ENCODE peak calls at places on chromosomes 5 and 9, in six cellular contexts. One of them, this sample, is unnamed.

GRCh38 chr5:137146402-137146889 is 352.7 kb downstream of the SPOCK1 start:
- DNase-seq in endodermal cell: no peak
- DNase-seq in RWPE2: peak
- DNase-seq in upper lobe of right lung: no peak
- DNase-seq in dorsolateral prefrontal cortex: no peak
- DNase-seq in H1: no peak
- DNase-seq in this sample: no peak

GRCh38 chr5:131814990-131815389 is 18.2 kb upstream of the FNIP1 start:
- DNase-seq in H1: no peak
- DNase-seq in RWPE2: no peak
- DNase-seq in dorsolateral prefrontal cortex: no peak
- DNase-seq in upper lobe of right lung: no peak
- DNase-seq in endodermal cell: no peak
- DNase-seq in this sample: no peak

GRCh38 chr9:130707225-130707976 is 13.8 kb downstream of the EXOSC2 start:
- DNase-seq in upper lobe of right lung: no peak
- DNase-seq in dorsolateral prefrontal cortex: peak
- DNase-seq in endodermal cell: peak
- DNase-seq in H1: no peak
- DNase-seq in RWPE2: no peak
- DNase-seq in this sample: peak

GRCh38 chr9:134215709-134216448 is 51.5 kb upstream of the RNU6ATAC start:
- DNase-seq in endodermal cell: no peak
- DNase-seq in dorsolateral prefrontal cortex: no peak
- DNase-seq in RWPE2: peak
- DNase-seq in upper lobe of right lung: peak
- DNase-seq in H1: no peak
- DNase-seq in this sample: no peak

GRCh38 chr5:149141957-149142851 is 911 bp downstream of the ABLIM3 start:
- DNase-seq in H1: no peak
- DNase-seq in endodermal cell: no peak
- DNase-seq in RWPE2: no peak
- DNase-seq in dorsolateral prefrontal cortex: peak
- DNase-seq in upper lobe of right lung: no peak
- DNase-seq in this sample: no peak

GRCh38 chr5:55456216-55456895 is 78.4 kb downstream of the PLPP1 start:
- DNase-seq in upper lobe of right lung: no peak
- DNase-seq in dorsolateral prefrontal cortex: no peak
- DNase-seq in endodermal cell: no peak
- DNase-seq in RWPE2: no peak
- DNase-seq in H1: no peak
- DNase-seq in this sample: no peak

GRCh38 chr5:40385544-40385943 is 294.2 kb upstream of the PTGER4 start:
- DNase-seq in endodermal cell: peak
- DNase-seq in upper lobe of right lung: no peak
- DNase-seq in RWPE2: peak
- DNase-seq in dorsolateral prefrontal cortex: no peak
- DNase-seq in H1: peak
- DNase-seq in this sample: no peak

GRCh38 chr5:3185488-3185887 is 410.1 kb upstream of the IRX1 start:
- DNase-seq in dorsolateral prefrontal cortex: no peak
- DNase-seq in H1: no peak
- DNase-seq in RWPE2: no peak
- DNase-seq in upper lobe of right lung: no peak
- DNase-seq in endodermal cell: no peak
- DNase-seq in this sample: no peak

GRCh38 chr9:89730715-89731114 is 125.9 kb downstream of the GADD45G start:
- DNase-seq in RWPE2: no peak
- DNase-seq in H1: no peak
- DNase-seq in endodermal cell: no peak
- DNase-seq in upper lobe of right lung: peak
- DNase-seq in dorsolateral prefrontal cortex: no peak
- DNase-seq in this sample: peak

GRCh38 chr9:87646546-87646945 is 79.4 kb upstream of the CTSL start:
- DNase-seq in dorsolateral prefrontal cortex: no peak
- DNase-seq in endodermal cell: no peak
- DNase-seq in RWPE2: no peak
- DNase-seq in H1: no peak
- DNase-seq in upper lobe of right lung: no peak
- DNase-seq in this sample: no peak

GRCh38 chr5:57302164-57302563 is 128.3 kb downstream of the GPBP1 start:
- DNase-seq in dorsolateral prefrontal cortex: no peak
- DNase-seq in H1: no peak
- DNase-seq in upper lobe of right lung: no peak
- DNase-seq in RWPE2: no peak
- DNase-seq in endodermal cell: peak
- DNase-seq in this sample: no peak

GRCh38 chr9:121838757-121839669 is 187.6 kb downstream of the DAB2IP start:
- DNase-seq in upper lobe of right lung: peak
- DNase-seq in dorsolateral prefrontal cortex: no peak
- DNase-seq in H1: no peak
- DNase-seq in endodermal cell: peak
- DNase-seq in RWPE2: no peak
- DNase-seq in this sample: peak

GRCh38 chr5:174504266-174504726 is 220.1 kb upstream of the MSX2 start:
- DNase-seq in H1: no peak
- DNase-seq in RWPE2: no peak
- DNase-seq in upper lobe of right lung: no peak
- DNase-seq in dorsolateral prefrontal cortex: no peak
- DNase-seq in endodermal cell: no peak
- DNase-seq in this sample: no peak

GRCh38 chr5:155616779-155617392 is 603.3 kb downstream of the KIF4B start:
- DNase-seq in dorsolateral prefrontal cortex: peak
- DNase-seq in upper lobe of right lung: peak
- DNase-seq in RWPE2: no peak
- DNase-seq in H1: peak
- DNase-seq in endodermal cell: peak
- DNase-seq in this sample: peak

GRCh38 chr9:110125763-110126351 is 82.1 kb downstream of the C9orf152 start:
- DNase-seq in endodermal cell: no peak
- DNase-seq in upper lobe of right lung: no peak
- DNase-seq in RWPE2: no peak
- DNase-seq in H1: no peak
- DNase-seq in dorsolateral prefrontal cortex: no peak
- DNase-seq in this sample: no peak

GRCh38 chr9:110947645-110948044 is 90.6 kb downstream of the LPAR1 start:
- DNase-seq in upper lobe of right lung: no peak
- DNase-seq in dorsolateral prefrontal cortex: no peak
- DNase-seq in endodermal cell: no peak
- DNase-seq in H1: no peak
- DNase-seq in RWPE2: no peak
- DNase-seq in this sample: no peak

GRCh38 chr9:136541709-136542108 is 4.1 kb downstream of the NOTCH1 start:
- DNase-seq in RWPE2: no peak
- DNase-seq in H1: no peak
- DNase-seq in dorsolateral prefrontal cortex: no peak
- DNase-seq in endodermal cell: no peak
- DNase-seq in upper lobe of right lung: no peak
- DNase-seq in this sample: no peak

GRCh38 chr9:114364528-114365041 is 23.2 kb downstream of the AKNA start:
- DNase-seq in H1: no peak
- DNase-seq in upper lobe of right lung: peak
- DNase-seq in RWPE2: no peak
- DNase-seq in dorsolateral prefrontal cortex: no peak
- DNase-seq in endodermal cell: no peak
- DNase-seq in this sample: no peak

GRCh38 chr5:141866111-141866510 is 12.1 kb downstream of the PCDH1 start:
- DNase-seq in H1: no peak
- DNase-seq in upper lobe of right lung: peak
- DNase-seq in dorsolateral prefrontal cortex: peak
- DNase-seq in RWPE2: peak
- DNase-seq in endodermal cell: no peak
- DNase-seq in this sample: no peak

GRCh38 chr5:163318707-163319106 is 118.7 kb upstream of the CCNG1 start:
- DNase-seq in endodermal cell: no peak
- DNase-seq in dorsolateral prefrontal cortex: no peak
- DNase-seq in upper lobe of right lung: no peak
- DNase-seq in RWPE2: no peak
- DNase-seq in H1: no peak
- DNase-seq in this sample: no peak

GRCh38 chr5:135466178-135467050 is 14.3 kb upstream of the TIFAB start:
- DNase-seq in dorsolateral prefrontal cortex: peak
- DNase-seq in H1: no peak
- DNase-seq in RWPE2: peak
- DNase-seq in endodermal cell: peak
- DNase-seq in upper lobe of right lung: peak
- DNase-seq in this sample: peak

GRCh38 chr5:126568206-126568755 is 26.7 kb downstream of the ALDH7A1 start:
- DNase-seq in dorsolateral prefrontal cortex: no peak
- DNase-seq in upper lobe of right lung: no peak
- DNase-seq in endodermal cell: no peak
- DNase-seq in H1: no peak
- DNase-seq in RWPE2: no peak
- DNase-seq in this sample: no peak

GRCh38 chr5:120538644-120539043 is 74.5 kb downstream of the PRR16 start:
- DNase-seq in upper lobe of right lung: no peak
- DNase-seq in H1: no peak
- DNase-seq in dorsolateral prefrontal cortex: no peak
- DNase-seq in RWPE2: no peak
- DNase-seq in endodermal cell: no peak
- DNase-seq in this sample: no peak

GRCh38 chr5:464446-464842 is 21.5 kb downstream of the EXOC3 start:
- DNase-seq in RWPE2: peak
- DNase-seq in H1: no peak
- DNase-seq in dorsolateral prefrontal cortex: no peak
- DNase-seq in endodermal cell: peak
- DNase-seq in upper lobe of right lung: peak
- DNase-seq in this sample: no peak

GRCh38 chr5:463952-464351 is 21.0 kb downstream of the EXOC3 start:
- DNase-seq in upper lobe of right lung: peak
- DNase-seq in dorsolateral prefrontal cortex: no peak
- DNase-seq in RWPE2: peak
- DNase-seq in H1: no peak
- DNase-seq in endodermal cell: no peak
- DNase-seq in this sample: peak

GRCh38 chr5:463301-463700 is 20.3 kb downstream of the EXOC3 start:
- DNase-seq in RWPE2: peak
- DNase-seq in endodermal cell: no peak
- DNase-seq in H1: no peak
- DNase-seq in upper lobe of right lung: peak
- DNase-seq in dorsolateral prefrontal cortex: no peak
- DNase-seq in this sample: peak

GRCh38 chr5:465591-466403 is 22.8 kb downstream of the EXOC3 start:
- DNase-seq in dorsolateral prefrontal cortex: no peak
- DNase-seq in upper lobe of right lung: peak
- DNase-seq in endodermal cell: peak
- DNase-seq in RWPE2: no peak
- DNase-seq in H1: no peak
- DNase-seq in this sample: peak

GRCh38 chr5:464843-465590 is 22.0 kb downstream of the EXOC3 start:
- DNase-seq in endodermal cell: peak
- DNase-seq in upper lobe of right lung: peak
- DNase-seq in dorsolateral prefrontal cortex: no peak
- DNase-seq in RWPE2: peak
- DNase-seq in H1: no peak
- DNase-seq in this sample: peak
- H3K4me3 ChIP-seq in endodermal cell: no peak
- H3K4me3 ChIP-seq in upper lobe of right lung: no peak
- H3K4me3 ChIP-seq in dorsolateral prefrontal cortex: no peak
- H3K4me3 ChIP-seq in RWPE2: no peak
- H3K4me3 ChIP-seq in H1: no peak
- H3K4me3 ChIP-seq in this sample: no peak

GRCh38 chr9:104941597-104941996 is 13.6 kb upstream of the ABCA1 start:
- DNase-seq in H1: no peak
- DNase-seq in RWPE2: no peak
- DNase-seq in dorsolateral prefrontal cortex: no peak
- DNase-seq in upper lobe of right lung: no peak
- DNase-seq in endodermal cell: no peak
- DNase-seq in this sample: no peak

GRCh38 chr9:104948277-104948676 is 20.3 kb upstream of the ABCA1 start:
- DNase-seq in RWPE2: no peak
- DNase-seq in dorsolateral prefrontal cortex: no peak
- DNase-seq in upper lobe of right lung: no peak
- DNase-seq in H1: no peak
- DNase-seq in endodermal cell: no peak
- DNase-seq in this sample: no peak

GRCh38 chr9:104944871-104945270 is 16.9 kb upstream of the ABCA1 start:
- DNase-seq in RWPE2: no peak
- DNase-seq in H1: no peak
- DNase-seq in upper lobe of right lung: no peak
- DNase-seq in dorsolateral prefrontal cortex: no peak
- DNase-seq in endodermal cell: no peak
- DNase-seq in this sample: no peak

GRCh38 chr9:104944356-104944755 is 16.4 kb upstream of the ABCA1 start:
- DNase-seq in RWPE2: no peak
- DNase-seq in dorsolateral prefrontal cortex: no peak
- DNase-seq in upper lobe of right lung: no peak
- DNase-seq in H1: no peak
- DNase-seq in endodermal cell: no peak
- DNase-seq in this sample: no peak
- H3K27ac ChIP-seq in RWPE2: no peak
- H3K27ac ChIP-seq in dorsolateral prefrontal cortex: no peak
- H3K27ac ChIP-seq in upper lobe of right lung: no peak
- H3K27ac ChIP-seq in H1: no peak
- H3K27ac ChIP-seq in endodermal cell: no peak
- H3K27ac ChIP-seq in this sample: no peak

GRCh38 chr5:108381034-108381954 is 604 bp downstream of the FBXL17 start:
- DNase-seq in H1: no peak
- DNase-seq in upper lobe of right lung: peak
- DNase-seq in dorsolateral prefrontal cortex: peak
- DNase-seq in RWPE2: peak
- DNase-seq in endodermal cell: peak
- DNase-seq in this sample: peak
- TF ChIP-seq CTCF in H1: no peak
- TF ChIP-seq CTCF in upper lobe of right lung: no peak
- TF ChIP-seq CTCF in dorsolateral prefrontal cortex: no peak
- TF ChIP-seq CTCF in RWPE2: no peak
- TF ChIP-seq CTCF in endodermal cell: peak
- TF ChIP-seq CTCF in this sample: no peak

DNA sequence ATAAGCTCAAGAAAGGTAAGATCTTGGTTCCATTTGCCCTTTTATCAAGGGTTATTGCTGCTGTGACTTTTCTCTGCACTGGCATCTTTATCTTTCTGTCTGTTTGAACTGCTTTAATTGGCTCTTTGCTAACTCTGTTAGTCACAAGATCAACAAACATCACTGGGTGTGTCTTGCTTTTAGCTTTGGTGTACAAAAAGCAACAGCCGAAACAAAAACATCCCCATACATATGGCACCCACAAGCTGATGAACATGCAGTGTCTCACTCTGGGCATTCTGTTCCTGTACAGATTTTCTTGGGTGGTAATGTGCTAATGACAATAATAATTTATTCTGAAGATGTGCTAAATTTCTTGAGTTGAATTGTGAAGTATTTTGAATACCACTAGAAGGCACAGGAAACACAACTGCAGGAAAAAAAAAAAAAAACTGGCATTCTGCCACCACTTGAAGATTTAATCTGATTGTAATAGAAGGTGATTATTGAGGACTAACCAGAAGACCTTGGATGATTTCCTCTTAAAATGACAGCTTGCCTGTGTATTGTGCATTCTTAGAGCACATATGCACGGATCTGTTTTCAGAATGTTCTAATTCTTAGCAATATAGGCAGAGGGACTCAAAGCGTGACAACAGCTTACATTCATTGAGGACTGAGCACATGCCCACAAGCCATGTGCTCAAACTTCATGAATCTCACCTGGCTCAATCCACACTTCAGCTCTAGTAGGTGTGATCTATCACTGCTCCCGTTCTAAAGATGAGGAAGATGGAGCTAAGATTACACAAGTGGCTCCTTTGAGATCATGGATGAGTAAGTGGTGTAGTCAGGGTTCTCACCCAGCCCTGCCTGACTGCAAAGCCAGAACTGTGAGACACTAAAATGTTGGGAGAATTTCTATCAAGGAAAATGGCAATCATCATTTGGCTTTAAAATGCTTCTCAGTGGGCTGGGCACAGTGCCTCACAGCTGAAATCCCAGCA is 96.4 kb downstream of the EBF1 start:
- DNase-seq in upper lobe of right lung: no peak
- DNase-seq in H1: no peak
- DNase-seq in RWPE2: no peak
- DNase-seq in dorsolateral prefrontal cortex: no peak
- DNase-seq in endodermal cell: no peak
- DNase-seq in this sample: no peak
- H3K4me3 ChIP-seq in upper lobe of right lung: no peak
- H3K4me3 ChIP-seq in H1: no peak
- H3K4me3 ChIP-seq in RWPE2: no peak
- H3K4me3 ChIP-seq in dorsolateral prefrontal cortex: no peak
- H3K4me3 ChIP-seq in endodermal cell: no peak
- H3K4me3 ChIP-seq in this sample: no peak

This sample was measured in WERI-Rb-1.